ENCODE peak calls at places on chromosomes 4 and X, in five cellular contexts. One of them, this sample, is unnamed.

GRCh38 chrX:50609796-50610195 is 139.2 kb upstream of the DGKK start:
- DNase-seq in left colon: no peak
- DNase-seq in endothelial cell: no peak
- DNase-seq in ELR: no peak
- DNase-seq in midbrain: no peak
- DNase-seq in this sample: no peak

GRCh38 chr4:31051565-31051964 is 331.4 kb downstream of the PCDH7 start:
- DNase-seq in left colon: no peak
- DNase-seq in endothelial cell: no peak
- DNase-seq in ELR: no peak
- DNase-seq in midbrain: no peak
- DNase-seq in this sample: no peak

GRCh38 chrX:45769919-45770582 is 569.4 kb upstream of the DIPK2B start:
- DNase-seq in left colon: peak; percentile 63
- DNase-seq in endothelial cell: no peak
- DNase-seq in ELR: peak; percentile 88
- DNase-seq in midbrain: peak; percentile 37
- DNase-seq in this sample: peak; percentile 84

GRCh38 chrX:13101439-13102139 is 57.2 kb upstream of the FAM9C start:
- DNase-seq in left colon: peak; percentile 74
- DNase-seq in endothelial cell: no peak
- DNase-seq in ELR: peak; percentile 91
- DNase-seq in midbrain: no peak
- DNase-seq in this sample: peak; percentile 73

GRCh38 chr4:683982-684571 is 4.9 kb downstream of the SLC49A3 start:
- DNase-seq in left colon: peak; percentile 80
- DNase-seq in endothelial cell: peak; percentile 77
- DNase-seq in ELR: peak; percentile 69
- DNase-seq in midbrain: peak; percentile 80
- DNase-seq in this sample: peak; percentile 87

GRCh38 chr4:48699470-48699869 is 80.6 kb downstream of the FRYL start:
- DNase-seq in left colon: no peak
- DNase-seq in endothelial cell: no peak
- DNase-seq in ELR: peak; percentile 51
- DNase-seq in midbrain: no peak
- DNase-seq in this sample: no peak

GRCh38 chrX:45749375-45749774 is 548.7 kb upstream of the DIPK2B start:
- DNase-seq in left colon: no peak
- DNase-seq in endothelial cell: no peak
- DNase-seq in ELR: peak; percentile 50
- DNase-seq in midbrain: no peak
- DNase-seq in this sample: no peak

GRCh38 chr4:165204462-165204830 is 2.9 kb upstream of the KLHL2 start:
- DNase-seq in left colon: no peak
- DNase-seq in endothelial cell: no peak
- DNase-seq in ELR: peak; percentile 60
- DNase-seq in midbrain: no peak
- DNase-seq in this sample: no peak

GRCh38 chr4:100314057-100314456 is 123.8 kb upstream of the DDIT4L start:
- DNase-seq in left colon: no peak
- DNase-seq in endothelial cell: peak; percentile 16
- DNase-seq in ELR: no peak
- DNase-seq in midbrain: no peak
- DNase-seq in this sample: no peak

GRCh38 chr4:124658795-124659194 is 53.7 kb downstream of the ANKRD50 start:
- DNase-seq in left colon: no peak
- DNase-seq in endothelial cell: no peak
- DNase-seq in ELR: no peak
- DNase-seq in midbrain: no peak
- DNase-seq in this sample: no peak

GRCh38 chr4:82043081-82043808 is 330.5 kb downstream of the HNRNPD start:
- DNase-seq in left colon: peak; percentile 9
- DNase-seq in endothelial cell: peak; percentile 8
- DNase-seq in ELR: no peak
- DNase-seq in midbrain: no peak
- DNase-seq in this sample: peak; percentile 10

GRCh38 chrX:40132751-40133150 is 35.0 kb upstream of the BCOR start:
- DNase-seq in left colon: peak; percentile 41
- DNase-seq in endothelial cell: no peak
- DNase-seq in ELR: peak; percentile 82
- DNase-seq in midbrain: no peak
- DNase-seq in this sample: no peak

GRCh38 chr4:3122081-3122563 is 47.6 kb downstream of the HTT start:
- DNase-seq in left colon: no peak
- DNase-seq in endothelial cell: peak; percentile 20
- DNase-seq in ELR: peak; percentile 55
- DNase-seq in midbrain: no peak
- DNase-seq in this sample: no peak

GRCh38 chr4:5019796-5020195 is 538 bp upstream of the CYTL1 start:
- DNase-seq in left colon: no peak
- DNase-seq in endothelial cell: no peak
- DNase-seq in ELR: no peak
- DNase-seq in midbrain: no peak
- DNase-seq in this sample: no peak

GRCh38 chrX:129634541-129634940 is 20.2 kb downstream of the APLN start:
- DNase-seq in left colon: no peak
- DNase-seq in endothelial cell: no peak
- DNase-seq in ELR: no peak
- DNase-seq in midbrain: no peak
- DNase-seq in this sample: peak; percentile 44

GRCh38 chrX:41922125-41922521 is 1.2 kb downstream of the CASK start:
- DNase-seq in left colon: no peak
- DNase-seq in endothelial cell: peak; percentile 2
- DNase-seq in ELR: peak; percentile 54
- DNase-seq in midbrain: no peak
- DNase-seq in this sample: peak; percentile 30

GRCh38 chr4:20381005-20381404 is 129.3 kb downstream of the SLIT2 start:
- DNase-seq in left colon: no peak
- DNase-seq in endothelial cell: no peak
- DNase-seq in ELR: no peak
- DNase-seq in midbrain: no peak
- DNase-seq in this sample: no peak

GRCh38 chr4:166165829-166166420 is 292.9 kb downstream of the TLL1 start:
- DNase-seq in left colon: no peak
- DNase-seq in endothelial cell: peak; percentile 40
- DNase-seq in ELR: peak; percentile 80
- DNase-seq in midbrain: peak; percentile 84
- DNase-seq in this sample: peak; percentile 52

GRCh38 chr4:176791591-176792347 is 953 bp downstream of the VEGFC start:
- DNase-seq in left colon: no peak
- DNase-seq in endothelial cell: peak; percentile 43
- DNase-seq in ELR: peak; percentile 64
- DNase-seq in midbrain: no peak
- DNase-seq in this sample: peak; percentile 57

GRCh38 chr4:153571006-153571545 is 104.9 kb downstream of the TMEM131L start:
- DNase-seq in left colon: no peak
- DNase-seq in endothelial cell: no peak
- DNase-seq in ELR: no peak
- DNase-seq in midbrain: no peak
- DNase-seq in this sample: no peak

GRCh38 chrX:30513284-30513683 is 64.3 kb downstream of the TASL start:
- DNase-seq in left colon: no peak
- DNase-seq in endothelial cell: no peak
- DNase-seq in ELR: peak; percentile 7
- DNase-seq in midbrain: no peak
- DNase-seq in this sample: peak; percentile 17

GRCh38 chr4:61468091-61468720 is 268.1 kb downstream of the ADGRL3 start:
- DNase-seq in left colon: no peak
- DNase-seq in endothelial cell: no peak
- DNase-seq in ELR: peak; percentile 86
- DNase-seq in midbrain: no peak
- DNase-seq in this sample: no peak

GRCh38 chrX:44157858-44158257 is 184.7 kb upstream of the NDP start:
- DNase-seq in left colon: no peak
- DNase-seq in endothelial cell: no peak
- DNase-seq in ELR: no peak
- DNase-seq in midbrain: no peak
- DNase-seq in this sample: no peak

GRCh38 chr4:6773106-6773505 is 9.4 kb upstream of the KIAA0232 start:
- DNase-seq in left colon: no peak
- DNase-seq in endothelial cell: no peak
- DNase-seq in ELR: no peak
- DNase-seq in midbrain: no peak
- DNase-seq in this sample: no peak

GRCh38 chr4:144611850-144612249 is 34.1 kb upstream of the HHIP start:
- DNase-seq in left colon: no peak
- DNase-seq in endothelial cell: peak; percentile 21
- DNase-seq in ELR: peak; percentile 47
- DNase-seq in midbrain: peak; percentile 41
- DNase-seq in this sample: peak; percentile 60

GRCh38 chrX:54357414-54358377 is at the start of gene WNK3:
- DNase-seq in left colon: peak; percentile 36
- DNase-seq in endothelial cell: peak; percentile 67
- DNase-seq in ELR: no peak
- DNase-seq in midbrain: peak; percentile 70
- DNase-seq in this sample: peak; percentile 97

GRCh38 chr4:186712690-186713089 is 11.0 kb downstream of the FAT1 start:
- DNase-seq in left colon: no peak
- DNase-seq in endothelial cell: no peak
- DNase-seq in ELR: peak; percentile 24
- DNase-seq in midbrain: no peak
- DNase-seq in this sample: no peak

GRCh38 chr4:137425281-137425680 is 107.0 kb downstream of the PCDH18 start:
- DNase-seq in left colon: no peak
- DNase-seq in endothelial cell: no peak
- DNase-seq in ELR: no peak
- DNase-seq in midbrain: no peak
- DNase-seq in this sample: no peak

GRCh38 chrX:5752831-5753230 is 475.8 kb downstream of the NLGN4X start:
- DNase-seq in left colon: no peak
- DNase-seq in endothelial cell: no peak
- DNase-seq in ELR: no peak
- DNase-seq in midbrain: no peak
- DNase-seq in this sample: no peak

GRCh38 chr4:73416423-73417087 is 12.5 kb downstream of the ALB start:
- DNase-seq in left colon: no peak
- DNase-seq in endothelial cell: no peak
- DNase-seq in ELR: no peak
- DNase-seq in midbrain: no peak
- DNase-seq in this sample: no peak

GRCh38 chrX:117327306-117327705 is 789.3 kb downstream of the KLHL13 start:
- DNase-seq in left colon: no peak
- DNase-seq in endothelial cell: no peak
- DNase-seq in ELR: no peak
- DNase-seq in midbrain: no peak
- DNase-seq in this sample: peak; percentile 68

GRCh38 chrX:10050481-10050880 is 83.3 kb downstream of the CLDN34 start:
- DNase-seq in left colon: no peak
- DNase-seq in endothelial cell: peak; percentile 17
- DNase-seq in ELR: no peak
- DNase-seq in midbrain: no peak
- DNase-seq in this sample: peak; percentile 76

GRCh38 chr4:139935911-139936310 is 218.1 kb downstream of the MAML3 start:
- DNase-seq in left colon: no peak
- DNase-seq in endothelial cell: no peak
- DNase-seq in ELR: no peak
- DNase-seq in midbrain: no peak
- DNase-seq in this sample: no peak

This sample was measured in HAP-1.